ENCODE peak calls at places on chromosomes 3 and 15, in eight cellular contexts. V is fibroblast of lung, I is upper lobe of right lung, F is astrocyte of the spinal cord, Z is AG09319, J is Panc1, P is IMR-90, M is tibial artery. K is an unnamed sample.

GRCh38 chr3:148789156-148789555 is 38.5 kb upstream of the CPB1 start:
- DNase-seq in F (peak; percentile 44), M (no peak), Z (no peak), I (no peak), V (no peak), P (no peak), J (no peak), K (no peak)

GRCh38 chr15:81021321-81021720 is 20.6 kb downstream of the TLNRD1 start:
- DNase-seq in V (no peak), M (no peak), Z (no peak), I (no peak), F (no peak), J (no peak), P (no peak), K (no peak)

GRCh38 chr3:128726691-128727031 is 678 bp downstream of the RAB7A start:
- DNase-seq in J (peak; percentile 24), Z (peak; percentile 18), M (peak; percentile 82), P (peak; percentile 87), F (peak; percentile 64), I (peak; percentile 79), V (peak; percentile 74), K (peak; percentile 21)

GRCh38 chr15:52031542-52031941 is 12.5 kb downstream of the MAPK6 start:
- DNase-seq in V (no peak), Z (no peak), J (no peak), I (no peak), F (no peak), M (no peak), P (no peak), K (no peak)

GRCh38 chr3:111737056-111737711 is 121.9 kb upstream of the PHLDB2 start:
- DNase-seq in J (no peak), Z (no peak), F (no peak), M (peak; percentile 68), P (no peak), I (no peak), V (no peak), K (no peak)

GRCh38 chr3:131174752-131175151 is 148.1 kb downstream of the NEK11 start:
- DNase-seq in P (no peak), F (peak; percentile 24), Z (no peak), V (peak; percentile 2), J (no peak), M (no peak), I (no peak), K (no peak)

GRCh38 chr3:151924753-151925152 is 51.3 kb downstream of the SUCNR1 start:
- DNase-seq in F (no peak), Z (no peak), V (no peak), I (no peak), M (no peak), P (no peak), J (no peak), K (no peak)

GRCh38 chr3:64815195-64815627 is 127.4 kb upstream of the ADAMTS9 start:
- DNase-seq in Z (no peak), V (peak; percentile 64), F (peak; percentile 4), M (no peak), P (peak; percentile 59), I (no peak), J (no peak), K (no peak)

GRCh38 chr3:48695113-48695753 is 9.5 kb upstream of the NCKIPSD start:
- DNase-seq in P (peak; percentile 45), M (peak; percentile 85), Z (no peak), J (no peak), F (peak; percentile 76), V (peak; percentile 62), I (peak; percentile 59), K (peak; percentile 31)

GRCh38 chr15:32824777-32825176 is 107.0 kb downstream of the GREM1 start:
- DNase-seq in Z (no peak), J (no peak), M (no peak), F (peak; percentile 90), I (no peak), V (peak; percentile 61), P (peak; percentile 92), K (peak; percentile 93)

GRCh38 chr3:69948246-69948862 is 51.2 kb upstream of the SAMMSON start:
- DNase-seq in Z (peak; percentile 25), M (no peak), F (peak; percentile 62), V (peak; percentile 73), J (no peak), P (peak; percentile 66), I (no peak), K (peak; percentile 14)

GRCh38 chr15:98927057-98927456 is 80.5 kb downstream of the PGPEP1L start:
- DNase-seq in F (no peak), I (no peak), Z (no peak), M (no peak), J (no peak), V (peak; percentile 46), P (peak; percentile 39), K (no peak)

GRCh38 chr3:50389368-50389767 is 30.0 kb upstream of the TMEM115 start:
- DNase-seq in P (no peak), J (no peak), I (no peak), F (no peak), V (no peak), M (no peak), Z (no peak), K (no peak)

GRCh38 chr15:51129513-51130197 is 34.9 kb upstream of the TNFAIP8L3 start:
- DNase-seq in F (no peak), Z (no peak), P (no peak), V (no peak), J (no peak), I (no peak), M (no peak), K (no peak)

GRCh38 chr3:8353364-8353763 is 148.3 kb upstream of the LMCD1 start:
- DNase-seq in V (no peak), P (no peak), M (no peak), Z (no peak), J (no peak), I (no peak), F (no peak), K (no peak)

GRCh38 chr15:65245096-65245849 is 34.0 kb upstream of the CILP start:
- DNase-seq in J (no peak), Z (no peak), M (no peak), I (no peak), V (peak; percentile 68), F (peak; percentile 27), P (peak; percentile 88), K (no peak)

GRCh38 chr15:71261934-71262333 is 146.7 kb downstream of the THSD4 start:
- DNase-seq in V (no peak), I (no peak), P (no peak), J (no peak), Z (peak; percentile 61), F (no peak), M (no peak), K (no peak)

GRCh38 chr15:48052871-48053383 is 67.9 kb upstream of the SLC24A5 start:
- DNase-seq in P (no peak), J (no peak), V (no peak), Z (no peak), I (no peak), M (no peak), F (no peak), K (no peak)

GRCh38 chr3:9169951-9170850 is 79.2 kb downstream of the SRGAP3 start:
- DNase-seq in Z (no peak), M (no peak), I (no peak), P (no peak), J (no peak), V (no peak), F (no peak), K (no peak)

GRCh38 chr3:104596551-104596950 is 770.2 kb upstream of the ALCAM start:
- DNase-seq in M (no peak), I (no peak), J (peak; percentile 15), F (peak; percentile 74), V (peak; percentile 68), P (peak; percentile 67), Z (peak; percentile 12), K (peak; percentile 34)

GRCh38 chr3:181710581-181711255 is 1.0 kb upstream of the SOX2 start:
- DNase-seq in V (no peak), J (no peak), I (no peak), Z (no peak), M (no peak), P (no peak), F (peak; percentile 69), K (no peak)

GRCh38 chr3:31908391-31909097 is 72.5 kb downstream of the OSBPL10 start:
- DNase-seq in J (no peak), I (no peak), F (peak; percentile 20), Z (no peak), P (peak; percentile 14), V (peak; percentile 26), M (no peak), K (no peak)

GRCh38 chr3:165339753-165340152 is 143.6 kb upstream of the SLITRK3 start:
- DNase-seq in P (peak; percentile 4), F (peak; percentile 35), V (peak; percentile 71), Z (no peak), I (no peak), M (no peak), J (no peak), K (no peak)

GRCh38 chr15:101170568-101171350 is 81.1 kb downstream of the CHSY1 start:
- DNase-seq in M (peak; percentile 87), Z (no peak), J (no peak), F (peak; percentile 80), V (peak; percentile 84), P (peak; percentile 87), I (no peak), K (no peak)

GRCh38 chr3:96779810-96780209 is 34.6 kb upstream of the EPHA6 start:
- DNase-seq in Z (no peak), F (no peak), V (no peak), P (no peak), I (no peak), M (no peak), J (no peak), K (no peak)
- TF ChIP-seq CTCF in Z (no peak), F (no peak), V (no peak), P (no peak), I (no peak), M (no peak), J (no peak), K (no peak)

DNA sequence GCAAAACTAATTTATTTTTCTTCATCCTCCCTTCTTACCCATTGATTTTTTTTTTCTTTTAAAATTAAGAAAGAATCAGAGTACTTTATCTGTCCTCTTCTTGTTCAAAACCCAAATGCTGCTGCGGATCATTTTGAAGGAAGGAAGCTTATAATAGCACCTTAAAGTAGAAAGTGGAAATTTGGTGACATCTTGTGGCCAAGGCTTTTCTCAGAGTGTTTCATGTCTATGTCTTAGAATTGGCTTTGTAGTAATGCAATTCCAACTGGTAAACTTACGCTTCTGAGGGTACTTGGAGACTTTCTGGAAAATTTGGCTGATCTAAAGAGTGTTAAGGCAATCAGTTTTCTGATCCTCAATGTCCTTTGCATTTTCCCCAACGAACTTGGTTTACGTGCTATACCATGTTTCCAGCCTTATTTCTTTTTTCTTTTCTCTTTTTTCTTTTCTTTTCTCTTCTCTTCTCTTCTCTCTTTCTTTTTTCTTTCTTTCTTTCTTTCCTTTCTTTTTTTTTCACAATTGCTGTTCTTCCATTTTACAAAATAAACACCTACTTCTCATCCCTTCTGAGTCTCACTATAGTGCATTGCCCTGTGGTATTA is 30.7 kb downstream of the C3orf38 start:
- DNase-seq in Z (peak; percentile 10), F (peak; percentile 53), V (peak; percentile 71), J (peak; percentile 36), P (peak; percentile 58), M (no peak), I (no peak), K (no peak)
- TF ChIP-seq CTCF in Z (peak; percentile 48), F (peak; percentile 51), V (peak; percentile 52), J (peak; percentile 59), P (peak; percentile 60), M (peak; percentile 12), I (peak; percentile 42), K (peak; percentile 51)

GRCh38 chr3:117454236-117454635 is 744.7 kb downstream of the TUSC7 start:
- DNase-seq in V (peak; percentile 2), F (no peak), I (no peak), J (no peak), M (no peak), P (no peak), Z (no peak), K (no peak)
- TF ChIP-seq CTCF in V (no peak), F (no peak), I (no peak), J (no peak), M (no peak), P (no peak), Z (no peak), K (no peak)

GRCh38 chr3:79846148-79846933 is 78.5 kb upstream of the ROBO1 start:
- DNase-seq in F (no peak), V (no peak), Z (no peak), J (no peak), P (no peak), I (no peak), M (no peak), K (no peak)
- TF ChIP-seq CTCF in F (peak; percentile 44), V (no peak), Z (peak; percentile 8), J (peak; percentile 60), P (peak; percentile 11), I (peak; percentile 24), M (no peak), K (peak; percentile 40)

K was measured in kidney epithelial cell.